ENCODE peak calls at places on chromosomes 5 and 9, in ten cellular contexts. G is activated CD4-positive, CD25-positive, alpha-beta regulatory T cell treated with anti-CD3 and anti-CD28 coated beads, Interleukin-2, amount 50 U/mL, for 72 hours; M is iPS-NIHi11; W is stromal cell of bone marrow; Z is M059J; H is tibial artery; V is GM20000; X is HTR-8/SVneo; Q is GM12865; J is adipocyte. R is an unnamed sample.

GRCh38 chr5:181028032-181028819 is 11.8 kb upstream of the BTNL9 start:
- DNase-seq in G (no peak), M (peak), W (no peak), Z (no peak), H (no peak), V (no peak), X (no peak), Q (no peak), J (no peak), R (no peak)

GRCh38 chr5:41641621-41642020 is 131.2 kb upstream of the PLCXD3 start:
- DNase-seq in G (no peak), M (no peak), W (no peak), Z (peak), H (no peak), V (no peak), X (no peak), Q (no peak), J (peak), R (peak)

GRCh38 chr5:51099173-51099853 is 283.9 kb upstream of the ISL1 start:
- DNase-seq in G (no peak), M (no peak), W (no peak), Z (no peak), H (no peak), V (no peak), X (no peak), Q (no peak), J (no peak), R (no peak)

GRCh38 chr5:156383510-156383909 is 56.5 kb downstream of the SGCD start:
- DNase-seq in G (no peak), M (no peak), W (no peak), Z (peak), H (no peak), V (no peak), X (no peak), Q (no peak), J (peak), R (no peak)

GRCh38 chr9:138078846-138079245 is 201.3 kb downstream of the CACNA1B start:
- DNase-seq in G (no peak), M (no peak), W (no peak), Z (no peak), H (no peak), V (no peak), X (no peak), Q (no peak), J (no peak), R (no peak)

GRCh38 chr9:128714586-128715435 is 9.1 kb downstream of the ZDHHC12 start:
- DNase-seq in G (no peak), M (no peak), W (no peak), Z (no peak), H (no peak), V (no peak), X (no peak), Q (no peak), J (no peak), R (no peak)

GRCh38 chr9:126406075-126406675 is 79.5 kb downstream of the MVB12B start:
- DNase-seq in G (no peak), M (no peak), W (no peak), Z (no peak), H (no peak), V (no peak), X (no peak), Q (no peak), J (peak), R (no peak)

GRCh38 chr5:150468206-150468605 is 18.7 kb upstream of the RPS14 start:
- DNase-seq in G (no peak), M (no peak), W (no peak), Z (no peak), H (no peak), V (no peak), X (no peak), Q (no peak), J (no peak), R (no peak)

GRCh38 chr9:120477534-120478001 is 102.4 kb downstream of the CDK5RAP2 start:
- DNase-seq in G (no peak), M (peak), W (peak), Z (peak), H (peak), V (peak), X (peak), Q (peak), J (peak), R (peak)

GRCh38 chr9:78235296-78235770 is 542 bp upstream of the CEP78 start:
- DNase-seq in G (no peak), M (no peak), W (no peak), Z (peak), H (no peak), V (no peak), X (no peak), Q (no peak), J (peak), R (peak)

GRCh38 chr5:14063117-14063516 is 80.0 kb upstream of the TRIO start:
- DNase-seq in G (no peak), M (no peak), W (no peak), Z (peak), H (no peak), V (no peak), X (no peak), Q (no peak), J (peak), R (peak)

GRCh38 chr9:32572900-32573523 is at the start of gene NDUFB6:
- DNase-seq in G (peak), M (peak), W (peak), Z (peak), H (peak), V (peak), X (peak), Q (peak), J (peak), R (peak)

GRCh38 chr5:50576686-50577256 is 89.7 kb upstream of the PARP8 start:
- DNase-seq in G (no peak), M (no peak), W (no peak), Z (no peak), H (no peak), V (no peak), X (no peak), Q (no peak), J (no peak), R (no peak)

GRCh38 chr9:133476036-133476435 is 2.9 kb downstream of the SLC2A6 start:
- DNase-seq in G (no peak), M (no peak), W (no peak), Z (no peak), H (no peak), V (no peak), X (no peak), Q (no peak), J (no peak), R (no peak)

GRCh38 chr5:24633705-24634325 is 11.0 kb downstream of the CDH10 start:
- DNase-seq in G (no peak), M (peak), W (peak), Z (peak), H (no peak), V (peak), X (peak), Q (peak), J (peak), R (peak)

GRCh38 chr5:166370928-166371690 is 1920.3 kb upstream of the WWC1 start:
- DNase-seq in G (no peak), M (no peak), W (peak), Z (peak), H (no peak), V (no peak), X (no peak), Q (no peak), J (peak), R (peak)

GRCh38 chr5:131525805-131526204 is 109.2 kb downstream of the RAPGEF6 start:
- DNase-seq in G (no peak), M (no peak), W (no peak), Z (no peak), H (no peak), V (no peak), X (no peak), Q (no peak), J (peak), R (no peak)

GRCh38 chr5:136036991-136037705 is 8.4 kb downstream of the TGFBI start:
- DNase-seq in G (no peak), M (no peak), W (no peak), Z (peak), H (peak), V (no peak), X (peak), Q (peak), J (no peak), R (peak)

GRCh38 chr5:91712718-91713117 is 329.6 kb upstream of the ARRDC3 start:
- DNase-seq in G (no peak), M (no peak), W (peak), Z (no peak), H (no peak), V (no peak), X (no peak), Q (no peak), J (peak), R (no peak)

GRCh38 chr5:80153586-80154126 is 102.2 kb downstream of the SERINC5 start:
- DNase-seq in G (no peak), M (no peak), W (no peak), Z (no peak), H (no peak), V (no peak), X (no peak), Q (no peak), J (no peak), R (no peak)

GRCh38 chr9:114718801-114719221 is 36.8 kb upstream of the TEX48 start:
- DNase-seq in G (peak), M (peak), W (no peak), Z (peak), H (no peak), V (peak), X (no peak), Q (peak), J (no peak), R (peak)

GRCh38 chr5:80033513-80033912 is 1.6 kb upstream of the THBS4 start:
- DNase-seq in G (no peak), M (no peak), W (no peak), Z (no peak), H (no peak), V (no peak), X (no peak), Q (peak), J (no peak), R (no peak)

GRCh38 chr5:139651863-139652787 is 4.0 kb downstream of the CXXC5 start:
- DNase-seq in G (no peak), M (peak), W (peak), Z (peak), H (peak), V (peak), X (peak), Q (peak), J (peak), R (peak)

GRCh38 chr9:120395374-120395773 is 184.6 kb downstream of the CDK5RAP2 start:
- DNase-seq in G (no peak), M (no peak), W (no peak), Z (no peak), H (no peak), V (no peak), X (no peak), Q (no peak), J (no peak), R (no peak)

GRCh38 chr5:139657363-139658321 is 9.5 kb downstream of the CXXC5 start:
- DNase-seq in G (no peak), M (no peak), W (no peak), Z (peak), H (no peak), V (no peak), X (no peak), Q (peak), J (peak), R (peak)

GRCh38 chr9:110880123-110880522 is 158.1 kb downstream of the LPAR1 start:
- DNase-seq in G (no peak), M (no peak), W (peak), Z (peak), H (no peak), V (no peak), X (no peak), Q (no peak), J (peak), R (no peak)

GRCh38 chr5:1882337-1883119 is at the start of gene IRX4:
- DNase-seq in G (no peak), M (no peak), W (no peak), Z (no peak), H (no peak), V (no peak), X (no peak), Q (no peak), J (peak), R (peak)

GRCh38 chr9:96219615-96220257 is 82.2 kb downstream of the HSD17B3 start:
- DNase-seq in G (peak), M (peak), W (no peak), Z (no peak), H (peak), V (peak), X (no peak), Q (no peak), J (peak), R (peak)

GRCh38 chr5:36877667-36878420 is 1.3 kb downstream of the NIPBL start:
- DNase-seq in G (no peak), M (no peak), W (no peak), Z (peak), H (no peak), V (peak), X (peak), Q (peak), J (peak), R (peak)

R was measured in kidney tubule cell.